ENCODE peak calls at places on chromosomes 11 and 22, in eight cellular contexts. H is MV-4-11, G is B cell, X is hippocampal formation, U is Right ventricle myocardium superior, V is left ventricle myocardium superior, P is nephron progenitor cell, I is brain microvascular endothelial cell. W is an unnamed sample.

GRCh38 chr11:72599325-72600117 is 74.7 kb downstream of the PDE2A start:
- DNase-seq in H (no peak), G (no peak), X (no peak), U (no peak), V (no peak), P (no peak), I (no peak), W (no peak)

GRCh38 chr11:58726594-58727414 is 4.9 kb downstream of the GLYAT start:
- DNase-seq in H (peak; percentile 91), G (no peak), X (no peak), U (no peak), V (no peak), P (no peak), I (no peak), W (no peak)

GRCh38 chr11:106624377-106624776 is 393.9 kb downstream of the GUCY1A2 start:
- DNase-seq in H (no peak), G (no peak), X (no peak), U (no peak), V (no peak), P (no peak), I (no peak), W (no peak)

GRCh38 chr11:44306469-44307244 is 3.3 kb downstream of the ALX4 start:
- DNase-seq in H (no peak), G (peak; percentile 40), X (no peak), U (no peak), V (no peak), P (no peak), I (no peak), W (no peak)

GRCh38 chr11:116539211-116539610 is 233.6 kb downstream of the BUD13 start:
- DNase-seq in H (no peak), G (no peak), X (no peak), U (no peak), V (no peak), P (no peak), I (no peak), W (peak; percentile 55)

GRCh38 chr11:66259225-66259624 is 9.2 kb upstream of the RAB1B start:
- DNase-seq in H (no peak), G (no peak), X (no peak), U (no peak), V (no peak), P (no peak), I (no peak), W (no peak)

GRCh38 chr11:35047179-35047578 is 91.8 kb upstream of the CD44 start:
- DNase-seq in H (peak; percentile 94), G (no peak), X (no peak), U (no peak), V (no peak), P (no peak), I (no peak), W (no peak)

GRCh38 chr22:49317369-49317768 is 510.3 kb downstream of the BRD1 start:
- DNase-seq in H (no peak), G (no peak), X (no peak), U (no peak), V (no peak), P (no peak), I (no peak), W (no peak)

GRCh38 chr11:82722236-82722635 is 11.4 kb downstream of the FAM181B start:
- DNase-seq in H (no peak), G (no peak), X (no peak), U (no peak), V (no peak), P (no peak), I (no peak), W (no peak)

GRCh38 chr11:123217897-123218296 is 22.8 kb upstream of the CLMP start:
- DNase-seq in H (no peak), G (no peak), X (no peak), U (no peak), V (no peak), P (no peak), I (no peak), W (no peak)

GRCh38 chr11:2507945-2508749 is 63.3 kb downstream of the KCNQ1 start:
- DNase-seq in H (no peak), G (no peak), X (no peak), U (peak; percentile 26), V (no peak), P (no peak), I (no peak), W (peak; percentile 48)

GRCh38 chr22:45731041-45731797 is 59.6 kb downstream of the ATXN10 start:
- DNase-seq in H (no peak), G (no peak), X (no peak), U (no peak), V (no peak), P (no peak), I (peak; percentile 44), W (no peak)

GRCh38 chr11:66985508-66986177 is 10.5 kb downstream of the C11orf86 start:
- DNase-seq in H (no peak), G (no peak), X (no peak), U (peak; percentile 83), V (peak; percentile 87), P (no peak), I (no peak), W (no peak)

GRCh38 chr22:36741204-36741793 is 34.6 kb downstream of the IFT27 start:
- DNase-seq in H (peak; percentile 35), G (no peak), X (no peak), U (no peak), V (no peak), P (no peak), I (peak; percentile 9), W (peak; percentile 24)

GRCh38 chr22:49849161-49850020 is 4.3 kb upstream of the ZBED4 start:
- DNase-seq in H (no peak), G (peak; percentile 62), X (no peak), U (no peak), V (no peak), P (peak; percentile 26), I (no peak), W (peak; percentile 74)

GRCh38 chr11:10605941-10606381 is 37.5 kb upstream of the LYVE1 start:
- DNase-seq in H (peak; percentile 52), G (no peak), X (no peak), U (peak; percentile 82), V (peak; percentile 71), P (peak; percentile 25), I (peak; percentile 74), W (peak; percentile 87)

GRCh38 chr11:115581871-115582639 is 77.8 kb upstream of the CADM1 start:
- DNase-seq in H (peak; percentile 7), G (no peak), X (no peak), U (no peak), V (no peak), P (peak; percentile 24), I (no peak), W (no peak)

GRCh38 chr11:65695459-65696241 is 16.4 kb upstream of the KAT5 start:
- DNase-seq in H (no peak), G (no peak), X (peak; percentile 40), U (peak; percentile 58), V (no peak), P (no peak), I (no peak), W (no peak)

GRCh38 chr22:37196539-37197450 is 8.7 kb upstream of the C1QTNF6 start:
- DNase-seq in H (no peak), G (peak; percentile 11), X (no peak), U (peak; percentile 92), V (peak; percentile 93), P (no peak), I (no peak), W (peak; percentile 96)

GRCh38 chr11:117597083-117597482 is 199.9 kb downstream of the DSCAML1 start:
- DNase-seq in H (no peak), G (no peak), X (no peak), U (no peak), V (peak; percentile 66), P (peak; percentile 92), I (peak; percentile 34), W (no peak)

GRCh38 chr22:30015846-30016245 is 64.4 kb upstream of the HORMAD2 start:
- DNase-seq in H (no peak), G (no peak), X (no peak), U (no peak), V (no peak), P (no peak), I (peak; percentile 71), W (no peak)

GRCh38 chr11:74506823-74507222 is 13.3 kb upstream of the LIPT2 start:
- DNase-seq in H (no peak), G (no peak), X (no peak), U (no peak), V (no peak), P (no peak), I (no peak), W (no peak)

GRCh38 chr11:118060081-118060661 is 16.7 kb upstream of the TMPRSS4 start:
- DNase-seq in H (no peak), G (no peak), X (no peak), U (no peak), V (peak; percentile 26), P (no peak), I (no peak), W (peak; percentile 68)

GRCh38 chr11:125268611-125269010 is 104.1 kb downstream of the PKNOX2 start:
- DNase-seq in H (no peak), G (no peak), X (no peak), U (no peak), V (no peak), P (no peak), I (peak; percentile 35), W (no peak)

GRCh38 chr22:40107756-40108437 is 69.8 kb upstream of the TNRC6B start:
- DNase-seq in H (no peak), G (no peak), X (no peak), U (no peak), V (no peak), P (no peak), I (no peak), W (no peak)

GRCh38 chr11:31968774-31969433 is 122.0 kb upstream of the RCN1 start:
- DNase-seq in H (no peak), G (no peak), X (no peak), U (no peak), V (peak; percentile 33), P (no peak), I (peak; percentile 85), W (no peak)

GRCh38 chr11:134801526-134801925 is 389.5 kb upstream of the B3GAT1 start:
- DNase-seq in H (no peak), G (no peak), X (no peak), U (no peak), V (no peak), P (no peak), I (no peak), W (no peak)

GRCh38 chr22:24514241-24515024 is 19.3 kb downstream of the UPB1 start:
- DNase-seq in H (no peak), G (no peak), X (no peak), U (no peak), V (no peak), P (no peak), I (no peak), W (no peak)

GRCh38 chr11:24589064-24589463 is 92.2 kb downstream of the LUZP2 start:
- DNase-seq in H (no peak), G (no peak), X (no peak), U (no peak), V (no peak), P (no peak), I (no peak), W (no peak)

GRCh38 chr11:1948389-1948788 is 1.3 kb downstream of the MRPL23 start:
- DNase-seq in H (no peak), G (no peak), X (no peak), U (peak; percentile 67), V (peak; percentile 60), P (no peak), I (no peak), W (no peak)

GRCh38 chr11:33358150-33358831 is 101.1 kb downstream of the HIPK3 start:
- DNase-seq in H (peak; percentile 28), G (no peak), X (no peak), U (no peak), V (no peak), P (no peak), I (no peak), W (no peak)

GRCh38 chr11:46697303-46697702 is 3.1 kb downstream of the ARHGAP1 start:
- DNase-seq in H (no peak), G (no peak), X (peak; percentile 58), U (no peak), V (no peak), P (no peak), I (peak; percentile 45), W (no peak)

GRCh38 chr11:121723261-121723741 is 270.5 kb upstream of the SORL1-AS1 start:
- DNase-seq in H (no peak), G (no peak), X (peak; percentile 71), U (peak; percentile 51), V (peak; percentile 42), P (peak; percentile 2), I (peak; percentile 3), W (no peak)

W was measured in posterior vena cava.